ENCODE peak calls at places on chromosomes 2 and 18, in nine cellular contexts. N, I, S, C, L, Y, B, M and H are unnamed samples. For H3K4me1, the result is how much of the 10 kb centered on the place peaks cover.

GRCh38 chr2:166494140-166494544 is at the start of gene SCN7A:
- DNase-seq in M (no peak), N (peak), C (no peak), B (peak), S (no peak), Y (peak), I (peak), L (no peak), H (peak)

GRCh38 chr2:205066081-205066480 is 520.8 kb downstream of the PARD3B start:
- DNase-seq in I (no peak), B (no peak), Y (no peak), S (no peak), M (no peak), L (no peak), C (no peak), N (no peak), H (no peak)

GRCh38 chr2:237774811-237775553 is 23.6 kb upstream of the RBM44 start:
- DNase-seq in I (no peak), L (no peak), N (peak), Y (peak), M (peak), C (peak), S (peak), B (peak), H (peak)

GRCh38 chr2:163045830-163046229 is 207.3 kb upstream of the KCNH7 start:
- DNase-seq in Y (no peak), N (no peak), S (no peak), C (no peak), B (no peak), L (no peak), I (no peak), M (no peak), H (no peak)

GRCh38 chr2:10006248-10007147 is 36.9 kb upstream of the KLF11 start:
- DNase-seq in B (no peak), N (no peak), S (peak), L (no peak), C (no peak), Y (peak), I (no peak), M (peak), H (no peak)

GRCh38 chr18:79791141-79791972 is 6.4 kb upstream of the KCNG2 start:
- DNase-seq in M (peak), C (no peak), Y (peak), I (peak), L (no peak), N (no peak), S (peak), B (peak), H (peak)

GRCh38 chr2:65762068-65762467 is 329.7 kb upstream of the SPRED2 start:
- DNase-seq in I (no peak), S (no peak), Y (no peak), C (no peak), M (no peak), L (no peak), B (no peak), N (no peak), H (no peak)

GRCh38 chr2:72579595-72580180 is 246.1 kb downstream of the EXOC6B start:
- DNase-seq in M (peak), L (no peak), S (peak), C (no peak), Y (no peak), N (peak), B (no peak), I (no peak), H (peak)

GRCh38 chr2:204036706-204037105 is 100.1 kb downstream of the ICOS start:
- DNase-seq in M (no peak), I (no peak), S (no peak), N (no peak), L (no peak), Y (no peak), B (no peak), C (no peak), H (no peak)

GRCh38 chr2:150389487-150389886 is 98.0 kb downstream of the RND3 start:
- DNase-seq in M (no peak), C (no peak), Y (no peak), I (no peak), S (peak), B (no peak), N (no peak), L (no peak), H (peak)

GRCh38 chr2:231189571-231190495 is 8.6 kb upstream of the ARMC9 start:
- DNase-seq in Y (peak), M (no peak), I (peak), S (no peak), B (no peak), C (no peak), N (no peak), L (no peak), H (peak)

GRCh38 chr2:226048625-226049024 is 649.1 kb downstream of the NYAP2 start:
- DNase-seq in C (no peak), B (no peak), M (no peak), I (no peak), N (no peak), L (no peak), S (peak), Y (no peak), H (peak)

GRCh38 chr2:12616456-12617163 is 100.1 kb upstream of the TRIB2 start:
- DNase-seq in I (no peak), M (no peak), C (no peak), S (no peak), L (no peak), Y (no peak), B (no peak), N (no peak), H (no peak)

GRCh38 chr2:15693382-15693781 is 101.7 kb downstream of the DDX1 start:
- DNase-seq in L (no peak), S (no peak), I (no peak), C (no peak), Y (no peak), N (no peak), M (no peak), B (no peak), H (no peak)

GRCh38 chr2:11339508-11340083 is 4.8 kb downstream of the ROCK2 start:
- DNase-seq in I (no peak), S (no peak), B (no peak), M (no peak), Y (no peak), C (no peak), N (no peak), L (no peak), H (no peak)

GRCh38 chr2:70123051-70123828 is 36.0 kb downstream of the PCBP1 start:
- DNase-seq in S (no peak), Y (peak), I (peak), B (peak), N (peak), L (no peak), M (no peak), C (no peak), H (peak)

GRCh38 chr2:120381192-120381591 is 35.3 kb downstream of the INHBB start:
- DNase-seq in N (no peak), Y (no peak), L (no peak), S (no peak), B (no peak), C (no peak), I (peak), M (no peak), H (no peak)

GRCh38 chr18:35231052-35231451 is 9.8 kb upstream of the ZNF397 start:
- DNase-seq in N (peak), C (peak), B (peak), Y (peak), I (peak), M (peak), S (peak), L (peak), H (peak)

GRCh38 chr2:70995227-70995729 is 605 bp upstream of the TEX261 start:
- DNase-seq in M (peak), S (peak), I (no peak), N (peak), B (peak), L (peak), Y (no peak), C (peak), H (peak)

GRCh38 chr2:39718483-39718882 is 52.8 kb downstream of the TMEM178A start:
- DNase-seq in N (no peak), I (no peak), B (no peak), M (no peak), S (no peak), C (no peak), Y (no peak), L (no peak), H (peak)

GRCh38 chr2:39202639-39203369 is 41.0 kb downstream of the CDKL4 start:
- DNase-seq in B (no peak), L (no peak), S (no peak), N (no peak), Y (no peak), M (no peak), C (no peak), I (no peak), H (peak)

GRCh38 chr2:174667461-174667860 is 69.9 kb upstream of the WIPF1 start:
- DNase-seq in Y (no peak), C (no peak), S (no peak), B (no peak), I (no peak), M (no peak), L (no peak), N (no peak), H (no peak)

GRCh38 chr2:169716938-169717690 is 16.5 kb upstream of the KLHL23 start:
- DNase-seq in B (peak), C (no peak), N (no peak), I (no peak), Y (no peak), M (peak), S (peak), L (no peak), H (no peak)

GRCh38 chr2:109736177-109736827 is 57.8 kb upstream of the RGPD5 start:
- DNase-seq in S (peak), N (peak), Y (peak), M (peak), C (no peak), L (no peak), I (no peak), B (peak), H (peak)

GRCh38 chr2:160932960-160933359 is 227.3 kb upstream of the TANK start:
- DNase-seq in N (no peak), M (no peak), I (no peak), L (no peak), B (no peak), C (no peak), S (no peak), Y (no peak), H (no peak)

GRCh38 chr18:79545714-79546113 is 133.9 kb upstream of the CTDP1 start:
- DNase-seq in M (no peak), C (no peak), I (peak), Y (no peak), S (no peak), L (no peak), B (no peak), N (no peak), H (no peak)

GRCh38 chr18:59546164-59546563 is 151.1 kb downstream of the CCBE1 start:
- DNase-seq in S (peak), Y (no peak), N (no peak), B (no peak), I (no peak), M (no peak), L (no peak), C (no peak), H (peak)

GRCh38 chr2:158496986-158497385 is 40.2 kb downstream of the PKP4 start:
- DNase-seq in I (no peak), M (no peak), N (no peak), C (no peak), Y (no peak), L (no peak), S (no peak), B (no peak), H (no peak)

GRCh38 chr2:122251153-122251552 is 495.7 kb downstream of the TSN start:
- DNase-seq in I (no peak), N (no peak), C (no peak), Y (no peak), L (no peak), B (no peak), S (peak), M (no peak), H (no peak)

DNA sequence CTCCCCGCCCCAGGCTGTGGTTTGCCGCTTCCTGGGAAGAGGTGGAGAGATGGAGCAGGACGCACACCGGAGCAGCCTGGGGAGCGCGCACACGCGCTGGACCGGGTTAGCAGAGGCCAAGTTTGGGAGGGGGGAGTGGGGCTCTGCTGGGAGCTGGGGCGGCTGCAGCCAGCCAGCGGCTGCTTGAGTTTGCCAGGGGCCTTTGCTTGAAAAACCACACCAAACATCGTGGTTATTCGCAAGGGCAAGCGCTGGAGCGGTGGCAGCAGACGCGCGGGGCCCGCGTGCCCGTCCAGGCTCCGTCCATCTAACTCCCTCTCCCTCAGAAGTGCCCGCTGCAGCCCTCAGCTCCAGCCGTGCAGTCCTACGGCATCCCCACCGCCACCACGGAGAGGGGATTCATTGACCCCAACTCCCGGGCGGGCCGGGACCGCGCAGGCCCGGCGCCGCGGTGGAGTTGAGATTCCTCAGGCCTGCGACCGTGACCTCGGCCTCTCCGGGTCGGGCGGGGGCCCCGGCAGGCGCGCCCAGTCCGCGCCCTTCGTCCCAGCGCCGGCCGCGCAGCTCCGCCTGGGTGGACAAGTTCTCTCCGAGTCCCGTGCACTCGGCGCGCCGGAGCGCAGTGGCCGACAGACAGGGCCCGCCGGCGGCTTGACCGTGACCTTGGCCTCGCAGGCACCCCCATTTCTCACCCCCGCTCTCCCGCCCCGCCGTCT is 4.5 kb downstream of the PTGR3 start:
- DNase-seq in C (no peak), N (peak), I (peak), L (no peak), B (no peak), S (no peak), M (no peak), Y (no peak), H (peak)
- H3K27ac ChIP-seq in C (no peak), N (no peak), I (peak), L (no peak), B (peak), S (no peak), M (no peak), Y (peak), H (peak)

DNA sequence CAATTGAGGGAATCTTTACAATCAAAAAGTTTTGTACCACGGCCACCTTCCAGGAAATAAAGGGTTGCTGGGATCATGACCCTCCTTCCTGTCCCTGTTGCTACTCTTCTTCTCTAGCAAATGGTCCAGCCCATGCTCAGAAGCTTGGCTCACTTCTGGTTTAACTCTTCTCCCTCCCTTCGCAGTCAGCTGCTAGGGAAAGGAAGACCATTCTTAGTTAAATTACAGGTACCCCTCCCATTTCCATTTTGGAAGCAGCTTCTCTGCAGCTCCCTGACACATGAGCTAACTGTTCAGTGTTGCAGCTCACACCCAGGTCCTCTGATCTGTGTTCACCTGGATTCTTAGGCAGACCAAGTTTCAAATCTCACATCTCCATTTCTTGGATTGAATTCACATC is 100.3 kb downstream of the DOCK10 start:
- DNase-seq in L (no peak), S (no peak), N (no peak), B (no peak), M (no peak), C (no peak), Y (no peak), I (no peak), H (no peak)
- H3K4me1 ChIP-seq in L (half or more), S (under half), N (under half), B (under half), M (under half), C (half or more), Y (under half), I (under half), H (under half)

GRCh38 chr18:24540896-24541295 is 80.5 kb downstream of the HRH4 start:
- DNase-seq in C (no peak), B (no peak), L (no peak), M (no peak), I (no peak), N (no peak), S (no peak), Y (no peak), H (no peak)

GRCh38 chr18:24544141-24544498 is 83.7 kb downstream of the HRH4 start:
- DNase-seq in M (peak), Y (no peak), L (no peak), B (no peak), C (no peak), S (peak), I (no peak), N (peak), H (peak)

GRCh38 chr18:24543408-24544140 is 83.1 kb downstream of the HRH4 start:
- DNase-seq in Y (no peak), C (no peak), N (no peak), M (peak), B (no peak), S (no peak), I (no peak), L (no peak), H (no peak)

GRCh38 chr18:24546304-24546703 is 85.9 kb downstream of the HRH4 start:
- DNase-seq in I (no peak), S (peak), B (no peak), L (no peak), Y (no peak), N (no peak), C (no peak), M (peak), H (peak)

DNA sequence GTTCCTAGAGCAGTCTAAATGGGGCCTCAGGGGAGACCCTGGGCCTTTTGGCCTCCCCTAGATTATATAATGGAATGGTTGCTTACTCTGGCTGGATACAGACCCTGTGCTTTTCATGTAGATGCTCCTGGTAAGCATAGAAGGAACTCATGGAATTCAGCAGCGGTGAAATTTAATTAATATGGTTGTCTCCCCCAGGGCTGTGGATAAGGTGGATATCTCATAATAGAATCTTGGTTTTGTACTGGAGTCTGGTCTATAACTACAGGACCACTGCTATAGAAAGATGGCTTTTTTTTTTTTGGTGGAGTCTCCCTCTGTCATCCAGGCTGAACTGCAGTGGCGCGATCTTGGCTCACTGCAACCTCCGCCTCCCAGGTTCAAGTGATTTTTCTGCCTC is 84.5 kb downstream of the HRH4 start:
- DNase-seq in L (no peak), B (no peak), Y (no peak), C (no peak), I (no peak), S (no peak), M (no peak), N (no peak), H (no peak)
- H3K27ac ChIP-seq in L (no peak), B (no peak), Y (no peak), C (no peak), I (no peak), S (no peak), M (no peak), N (no peak), H (no peak)

GRCh38 chr2:216081-216480 is 47.8 kb downstream of the SH3YL1 start:
- DNase-seq in N (no peak), M (no peak), I (no peak), S (no peak), C (no peak), Y (no peak), B (no peak), L (no peak), H (no peak)
- H3K4me1 ChIP-seq in N (under half), M (under half), I (under half), S (under half), C (under half), Y (under half), B (under half), L (under half), H (under half)

DNA sequence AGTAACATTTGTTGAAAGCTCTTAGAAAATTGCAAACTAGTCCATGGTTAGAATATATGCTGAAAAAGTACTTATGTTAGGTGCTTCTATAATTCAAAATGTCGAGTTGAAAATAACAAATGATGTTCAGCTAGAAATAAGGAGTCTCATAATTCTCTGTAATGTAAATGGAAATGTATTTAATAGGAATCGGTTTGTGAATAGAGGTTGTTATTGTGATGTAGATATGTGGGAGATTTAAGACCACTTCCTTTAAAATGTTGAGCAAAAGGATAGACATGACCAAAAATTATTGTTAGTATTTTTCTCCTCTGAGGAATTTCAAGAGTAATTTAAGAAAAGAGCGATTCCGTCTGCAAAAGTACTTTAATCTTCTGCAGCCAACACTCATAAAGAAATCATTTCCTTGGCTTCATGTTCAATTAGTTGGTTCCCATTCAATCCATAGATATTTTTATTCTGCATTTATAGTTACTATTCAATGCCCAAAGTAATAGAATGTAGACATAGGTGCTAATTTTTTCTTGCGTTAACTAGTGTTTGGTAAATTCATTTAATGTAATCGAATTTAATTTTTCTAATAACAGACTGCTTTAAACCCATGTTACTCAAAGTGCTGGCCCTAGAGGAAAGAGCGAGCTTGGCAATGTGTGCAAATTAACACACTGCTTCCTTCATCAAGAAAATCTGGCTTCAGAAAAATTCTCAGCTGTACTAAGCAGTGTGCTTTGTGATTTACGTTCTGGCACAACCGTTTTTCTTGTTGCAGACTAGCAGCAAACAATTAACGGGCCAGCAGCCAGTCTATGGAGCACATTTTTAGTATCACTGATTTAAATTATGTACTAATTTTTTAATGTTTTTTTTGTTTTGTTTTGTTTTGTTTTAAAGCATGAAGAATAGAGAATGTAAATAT is 32.2 kb downstream of the FN1 start:
- DNase-seq in S (no peak), B (no peak), M (no peak), Y (no peak), I (no peak), N (no peak), L (no peak), C (no peak), H (peak)
- H3K27ac ChIP-seq in S (no peak), B (no peak), M (no peak), Y (no peak), I (no peak), N (no peak), L (no peak), C (no peak), H (no peak)

GRCh38 chr2:217948897-217949296 is 53.9 kb downstream of the TNS1 start:
- DNase-seq in S (no peak), N (no peak), Y (no peak), C (no peak), B (no peak), I (no peak), L (no peak), M (no peak), H (no peak)
- H3K4me1 ChIP-seq in S (under half), N (under half), Y (under half), C (under half), B (under half), I (under half), L (under half), M (under half), H (under half)